ENCODE peak calls at places on chromosome 18, in nine cellular contexts. A, U, G, O, F, T, Q, V and L are unnamed samples.

GRCh38 chr18:9614401-9615279 is at the start of gene PPP4R1:
- DNase-seq in A (peak), U (peak), G (peak), O (peak), F (peak), T (peak), Q (peak), V (peak), L (no peak)

GRCh38 chr18:50973367-50974126 is 5.7 kb downstream of the ELAC1 start:
- DNase-seq in A (peak), U (no peak), G (no peak), O (no peak), F (no peak), T (peak), Q (no peak), V (peak), L (peak)

GRCh38 chr18:66900837-66901236 is 296.9 kb upstream of the CDH19 start:
- DNase-seq in A (no peak), U (no peak), G (no peak), O (no peak), F (no peak), T (no peak), Q (no peak), V (no peak), L (no peak)

GRCh38 chr18:48215876-48216638 is 193.1 kb downstream of the ZBTB7C start:
- DNase-seq in A (no peak), U (no peak), G (no peak), O (no peak), F (no peak), T (no peak), Q (no peak), V (no peak), L (no peak)

GRCh38 chr18:12911025-12911927 is 27.2 kb upstream of the PTPN2 start:
- DNase-seq in A (peak), U (peak), G (no peak), O (peak), F (peak), T (no peak), Q (peak), V (peak), L (no peak)

GRCh38 chr18:79953921-79954651 is 2.6 kb upstream of the SLC66A2 start:
- DNase-seq in A (no peak), U (no peak), G (no peak), O (no peak), F (no peak), T (no peak), Q (no peak), V (no peak), L (peak)

GRCh38 chr18:13416848-13417247 is 198.3 kb downstream of the LDLRAD4 start:
- DNase-seq in A (no peak), U (no peak), G (no peak), O (no peak), F (no peak), T (no peak), Q (no peak), V (no peak), L (no peak)

GRCh38 chr18:5461056-5461455 is 82.7 kb downstream of the EPB41L3 start:
- DNase-seq in A (peak), U (no peak), G (no peak), O (no peak), F (no peak), T (no peak), Q (no peak), V (no peak), L (no peak)

GRCh38 chr18:42883177-42883576 is 232.3 kb downstream of the RIT2 start:
- DNase-seq in A (no peak), U (no peak), G (no peak), O (no peak), F (no peak), T (no peak), Q (no peak), V (no peak), L (no peak)

DNA sequence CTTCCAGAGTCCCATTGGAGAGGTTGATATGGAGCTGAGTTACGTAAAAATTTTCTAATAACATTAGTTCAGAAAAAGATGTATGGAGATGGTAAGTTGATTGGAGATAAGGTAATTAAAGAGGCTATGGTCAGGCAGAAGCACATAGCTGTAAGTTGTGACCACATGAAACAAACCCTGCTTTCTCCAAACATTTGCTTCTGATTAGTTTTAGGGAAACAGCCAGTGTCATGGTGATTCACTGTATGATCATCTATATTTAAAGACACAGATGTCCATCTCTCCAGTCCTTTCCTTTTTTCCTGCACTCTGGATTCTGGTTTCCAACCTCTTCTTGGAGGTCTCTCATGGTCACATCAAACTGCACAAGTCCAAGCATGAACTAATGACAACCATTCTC is 1550.8 kb upstream of the PIK3C3 start:
- DNase-seq in A (peak), U (no peak), G (no peak), O (no peak), F (no peak), T (no peak), Q (no peak), V (no peak), L (no peak)
- H3K27ac ChIP-seq in A (no peak), U (no peak), G (no peak), O (no peak), F (no peak), T (no peak), Q (no peak), V (no peak), L (no peak)

GRCh38 chr18:74508366-74508765 is 12.2 kb downstream of the CNDP2 start:
- DNase-seq in A (no peak), U (no peak), G (no peak), O (no peak), F (no peak), T (no peak), Q (no peak), V (no peak), L (no peak)

GRCh38 chr18:74506405-74507119 is 10.4 kb downstream of the CNDP2 start:
- DNase-seq in A (no peak), U (no peak), G (no peak), O (no peak), F (peak), T (no peak), Q (peak), V (no peak), L (no peak)

GRCh38 chr18:74508821-74509225 is 12.7 kb downstream of the CNDP2 start:
- DNase-seq in A (no peak), U (no peak), G (peak), O (no peak), F (no peak), T (no peak), Q (no peak), V (no peak), L (no peak)

GRCh38 chr18:74507927-74508326 is 11.8 kb downstream of the CNDP2 start:
- DNase-seq in A (no peak), U (no peak), G (no peak), O (no peak), F (no peak), T (no peak), Q (no peak), V (no peak), L (no peak)

GRCh38 chr18:74507120-74507881 is 11.1 kb downstream of the CNDP2 start:
- DNase-seq in A (no peak), U (no peak), G (no peak), O (no peak), F (peak), T (no peak), Q (no peak), V (peak), L (no peak)
- H3K27ac ChIP-seq in A (no peak), U (no peak), G (no peak), O (no peak), F (no peak), T (no peak), Q (no peak), V (peak), L (no peak)

DNA sequence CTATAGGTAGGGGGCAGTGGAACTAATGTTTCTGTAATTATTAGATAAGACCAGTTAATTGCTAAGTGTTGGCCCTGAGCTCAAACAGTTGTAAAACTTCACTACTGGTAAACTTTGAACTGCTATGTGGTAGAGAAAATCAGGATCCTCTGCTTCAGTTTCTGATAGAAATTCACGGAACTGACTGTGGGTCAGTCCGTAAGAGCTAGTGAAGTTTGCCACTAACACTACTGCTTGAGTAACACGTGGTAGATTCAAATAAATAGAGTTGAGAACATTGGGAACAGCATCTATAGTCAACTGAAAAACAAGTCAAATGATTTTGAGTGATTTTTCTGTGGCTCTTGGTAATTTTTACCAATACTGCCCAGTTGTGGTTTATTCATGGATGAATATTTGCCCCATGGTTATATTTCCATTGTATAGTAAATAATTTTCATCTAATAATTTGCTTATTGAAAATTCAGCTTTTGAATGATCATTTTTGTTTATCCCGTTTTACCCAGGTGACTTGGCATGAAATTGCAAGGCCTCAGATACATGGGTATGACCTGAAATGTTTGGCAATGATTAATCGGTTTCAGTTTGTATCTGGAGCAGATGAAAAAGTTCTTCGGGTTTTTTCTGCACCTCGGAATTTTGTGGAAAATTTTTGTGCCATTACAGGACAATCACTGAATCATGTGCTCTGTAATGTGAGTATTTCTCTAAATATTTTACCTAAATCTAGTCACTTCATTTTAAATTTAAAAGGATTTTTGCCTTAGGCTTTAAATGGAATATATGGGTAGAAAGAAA is 26.5 kb downstream of the ELP2 start:
- DNase-seq in A (peak), U (no peak), G (no peak), O (no peak), F (no peak), T (no peak), Q (no peak), V (no peak), L (no peak)
- H3K27ac ChIP-seq in A (peak), U (no peak), G (no peak), O (no peak), F (no peak), T (no peak), Q (no peak), V (no peak), L (no peak)

DNA sequence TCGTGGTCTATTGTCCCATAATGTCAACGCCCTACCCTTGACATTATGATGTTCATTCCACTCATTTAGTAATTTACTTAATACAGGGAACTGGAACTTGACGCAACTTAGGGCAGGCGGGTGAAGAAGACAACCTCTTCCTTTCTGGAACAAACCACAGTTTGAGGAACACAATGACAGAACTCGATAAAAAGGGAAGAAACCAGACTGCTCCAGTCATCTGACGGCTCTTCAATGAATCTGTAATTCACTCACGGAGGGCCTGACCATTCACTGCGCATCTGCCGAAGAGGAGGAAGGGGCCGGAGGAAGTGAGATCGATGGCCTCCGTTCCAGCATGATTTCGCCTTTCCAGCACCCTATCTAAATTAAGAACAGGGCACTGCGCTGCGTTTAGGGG is 83.2 kb downstream of the BCL2 start:
- DNase-seq in A (no peak), U (peak), G (no peak), O (no peak), F (no peak), T (no peak), Q (no peak), V (peak), L (no peak)
- H3K27ac ChIP-seq in A (no peak), U (peak), G (no peak), O (no peak), F (no peak), T (no peak), Q (peak), V (peak), L (no peak)